ENCODE peak calls at places on chromosome 10, in nine cellular contexts. F is GM20000, N is kidney epithelial cell, I is cardiac fibroblast, D is OCI-LY7, Z is pancreas, W is stomach, M is Peyer's patch, T is RWPE1. H is an unnamed sample.

GRCh38 chr10:86945361-86946214 is 11.8 kb downstream of the MMRN2 start:
- DNase-seq in F (no peak), N (no peak), I (no peak), D (no peak), Z (no peak), W (peak), M (no peak), T (no peak), H (no peak)

GRCh38 chr10:43389867-43390266 is 18.4 kb downstream of the FXYD4 start:
- DNase-seq in F (no peak), N (no peak), I (no peak), D (no peak), Z (no peak), W (no peak), M (no peak), T (no peak), H (no peak)

GRCh38 chr10:78630944-78631838 is 437.6 kb upstream of the ZMIZ1 start:
- DNase-seq in F (no peak), N (peak), I (no peak), D (no peak), Z (no peak), W (no peak), M (no peak), T (no peak), H (no peak)

GRCh38 chr10:82934429-82934828 is 1059.4 kb downstream of the NRG3 start:
- DNase-seq in F (no peak), N (no peak), I (no peak), D (peak), Z (no peak), W (no peak), M (no peak), T (no peak), H (no peak)

GRCh38 chr10:132140167-132140925 is 46.4 kb upstream of the DPYSL4 start:
- DNase-seq in F (no peak), N (no peak), I (no peak), D (no peak), Z (no peak), W (no peak), M (no peak), T (no peak), H (no peak)

GRCh38 chr10:92279297-92279696 is 11.6 kb downstream of the CPEB3 start:
- DNase-seq in F (no peak), N (no peak), I (peak), D (no peak), Z (no peak), W (no peak), M (no peak), T (no peak), H (no peak)

GRCh38 chr10:51198170-51198569 is 123.9 kb downstream of the PRKG1 start:
- DNase-seq in F (no peak), N (no peak), I (no peak), D (no peak), Z (no peak), W (no peak), M (no peak), T (no peak), H (no peak)

GRCh38 chr10:119501690-119502089 is 40.8 kb downstream of the RGS10 start:
- DNase-seq in F (no peak), N (no peak), I (no peak), D (peak), Z (no peak), W (no peak), M (no peak), T (no peak), H (no peak)

GRCh38 chr10:24897326-24897926 is 55.0 kb downstream of the PRTFDC1 start:
- DNase-seq in F (no peak), N (no peak), I (peak), D (no peak), Z (no peak), W (no peak), M (no peak), T (no peak), H (no peak)

GRCh38 chr10:80136134-80136571 is 3.6 kb downstream of the PLAC9 start:
- DNase-seq in F (no peak), N (no peak), I (peak), D (no peak), Z (no peak), W (peak), M (peak), T (no peak), H (no peak)

GRCh38 chr10:80472234-80473095 is 18.4 kb downstream of the TSPAN14 start:
- DNase-seq in F (peak), N (no peak), I (peak), D (peak), Z (no peak), W (no peak), M (no peak), T (peak), H (no peak)

GRCh38 chr10:85888004-85888403 is 478.6 kb downstream of the GRID1 start:
- DNase-seq in F (no peak), N (no peak), I (peak), D (no peak), Z (peak), W (no peak), M (no peak), T (no peak), H (no peak)

GRCh38 chr10:27448926-27449325 is 55.2 kb upstream of the RAB18 start:
- DNase-seq in F (no peak), N (peak), I (no peak), D (no peak), Z (no peak), W (no peak), M (no peak), T (peak), H (no peak)

GRCh38 chr10:100829933-100830727 is 82.6 kb upstream of the SLF2 start:
- DNase-seq in F (peak), N (no peak), I (no peak), D (no peak), Z (no peak), W (no peak), M (no peak), T (no peak), H (no peak)

GRCh38 chr10:103852189-103852711 is 3.1 kb downstream of the SH3PXD2A start:
- DNase-seq in F (no peak), N (no peak), I (peak), D (no peak), Z (no peak), W (no peak), M (no peak), T (no peak), H (no peak)

GRCh38 chr10:100370976-100371706 is 24.1 kb downstream of the SCD start:
- DNase-seq in F (peak), N (no peak), I (peak), D (peak), Z (peak), W (peak), M (peak), T (peak), H (peak)

GRCh38 chr10:61608255-61609040 is 54.3 kb upstream of the CABCOCO1 start:
- DNase-seq in F (no peak), N (no peak), I (peak), D (no peak), Z (no peak), W (no peak), M (no peak), T (no peak), H (no peak)

GRCh38 chr10:127527891-127528290 is 21.2 kb upstream of the NPS start:
- DNase-seq in F (no peak), N (no peak), I (no peak), D (no peak), Z (no peak), W (no peak), M (no peak), T (no peak), H (no peak)

GRCh38 chr10:24886281-24886680 is 66.1 kb downstream of the PRTFDC1 start:
- DNase-seq in F (no peak), N (no peak), I (no peak), D (no peak), Z (no peak), W (peak), M (no peak), T (no peak), H (no peak)

GRCh38 chr10:52335665-52336064 is 21.6 kb downstream of the DKK1 start:
- DNase-seq in F (no peak), N (no peak), I (no peak), D (no peak), Z (no peak), W (no peak), M (no peak), T (peak), H (no peak)

DNA sequence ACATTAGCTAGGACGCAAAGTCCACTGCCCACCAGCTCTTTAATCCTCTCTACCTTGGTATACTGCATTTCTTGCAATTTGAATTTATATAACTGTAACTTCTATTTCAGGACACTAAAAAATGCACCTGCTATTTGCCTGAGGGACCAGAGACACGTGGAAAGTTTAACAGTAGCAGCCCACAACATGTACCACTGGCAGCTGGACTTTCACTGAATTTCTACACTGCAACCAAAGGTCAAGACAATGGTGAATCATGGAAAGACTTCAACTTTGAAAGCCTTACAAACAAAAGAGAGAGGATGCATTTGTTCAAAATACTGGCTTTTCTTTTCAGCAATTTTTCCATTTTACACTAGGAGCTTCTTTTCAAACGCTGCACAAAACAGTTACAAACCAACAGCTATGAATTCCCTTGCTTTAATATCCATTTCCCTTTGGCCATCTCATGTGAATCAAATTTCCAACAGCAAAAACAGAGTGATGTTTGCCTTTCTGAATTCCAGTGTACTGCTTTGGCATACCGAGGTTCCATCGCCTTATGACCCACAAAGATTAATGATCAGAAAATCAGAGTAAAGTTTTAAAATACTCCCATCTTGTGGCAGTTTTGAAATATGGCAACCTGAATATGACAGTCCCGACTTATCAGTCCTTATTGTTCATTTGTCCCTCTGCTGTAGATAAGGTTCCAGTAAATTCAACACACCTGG is 29.9 kb upstream of the HNRNPH3 start:
- DNase-seq in F (peak), N (no peak), I (peak), D (peak), Z (no peak), W (no peak), M (no peak), T (peak), H (no peak)
- TF ChIP-seq CTCF in F (peak), N (peak), I (peak), D (peak), Z (peak), W (peak), M (peak), T (peak), H (peak)

GRCh38 chr10:113002449-113002777 is 52.4 kb downstream of the TCF7L2 start:
- DNase-seq in F (no peak), N (no peak), I (no peak), D (no peak), Z (no peak), W (no peak), M (no peak), T (no peak), H (no peak)

GRCh38 chr10:112999102-112999501 is 49.1 kb downstream of the TCF7L2 start:
- DNase-seq in F (no peak), N (no peak), I (no peak), D (no peak), Z (no peak), W (no peak), M (no peak), T (no peak), H (no peak)

GRCh38 chr10:113000454-113000853 is 50.4 kb downstream of the TCF7L2 start:
- DNase-seq in F (no peak), N (no peak), I (no peak), D (no peak), Z (no peak), W (no peak), M (no peak), T (no peak), H (no peak)

GRCh38 chr10:113001599-113002448 is 51.8 kb downstream of the TCF7L2 start:
- DNase-seq in F (no peak), N (no peak), I (no peak), D (no peak), Z (no peak), W (no peak), M (no peak), T (no peak), H (no peak)

GRCh38 chr10:113000876-113001598 is 51.0 kb downstream of the TCF7L2 start:
- DNase-seq in F (no peak), N (no peak), I (no peak), D (no peak), Z (peak), W (no peak), M (no peak), T (peak), H (no peak)
- TF ChIP-seq CTCF in F (no peak), N (peak), I (no peak), D (no peak), Z (no peak), W (no peak), M (no peak), T (no peak), H (no peak)

GRCh38 chr10:48658889-48659269 is 25.8 kb upstream of the WDFY4 start:
- DNase-seq in F (no peak), N (no peak), I (no peak), D (no peak), Z (no peak), W (no peak), M (no peak), T (no peak), H (no peak)

GRCh38 chr10:48656928-48657327 is 27.7 kb upstream of the WDFY4 start:
- DNase-seq in F (no peak), N (no peak), I (no peak), D (no peak), Z (no peak), W (no peak), M (no peak), T (no peak), H (no peak)

GRCh38 chr10:48658243-48658888 is 26.3 kb upstream of the WDFY4 start:
- DNase-seq in F (peak), N (no peak), I (peak), D (peak), Z (peak), W (peak), M (peak), T (peak), H (peak)

GRCh38 chr10:48661441-48661840 is 23.2 kb upstream of the WDFY4 start:
- DNase-seq in F (no peak), N (no peak), I (no peak), D (no peak), Z (no peak), W (no peak), M (no peak), T (no peak), H (no peak)

DNA sequence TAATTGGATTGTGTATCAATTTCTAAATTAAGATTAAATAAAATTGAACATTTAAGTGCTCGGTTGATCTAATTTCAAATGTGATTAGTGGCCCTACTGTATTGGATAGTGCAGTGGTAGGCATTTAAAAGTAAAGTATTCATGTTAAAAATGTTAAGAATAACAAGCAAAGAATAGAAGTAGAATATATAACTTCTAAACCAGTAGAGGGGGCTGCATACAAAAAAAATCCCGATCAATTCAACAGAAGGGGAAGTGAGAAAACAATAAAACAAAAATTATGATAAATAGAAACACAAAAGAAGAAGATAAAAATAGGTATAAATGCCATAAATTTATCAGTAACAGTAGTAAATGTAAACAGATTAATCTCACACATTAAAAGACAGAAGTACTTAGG is 24.9 kb upstream of the WDFY4 start:
- DNase-seq in F (no peak), N (no peak), I (peak), D (peak), Z (no peak), W (no peak), M (no peak), T (no peak), H (no peak)
- TF ChIP-seq CTCF in F (no peak), N (peak), I (peak), D (peak), Z (no peak), W (no peak), M (peak), T (no peak), H (peak)

DNA sequence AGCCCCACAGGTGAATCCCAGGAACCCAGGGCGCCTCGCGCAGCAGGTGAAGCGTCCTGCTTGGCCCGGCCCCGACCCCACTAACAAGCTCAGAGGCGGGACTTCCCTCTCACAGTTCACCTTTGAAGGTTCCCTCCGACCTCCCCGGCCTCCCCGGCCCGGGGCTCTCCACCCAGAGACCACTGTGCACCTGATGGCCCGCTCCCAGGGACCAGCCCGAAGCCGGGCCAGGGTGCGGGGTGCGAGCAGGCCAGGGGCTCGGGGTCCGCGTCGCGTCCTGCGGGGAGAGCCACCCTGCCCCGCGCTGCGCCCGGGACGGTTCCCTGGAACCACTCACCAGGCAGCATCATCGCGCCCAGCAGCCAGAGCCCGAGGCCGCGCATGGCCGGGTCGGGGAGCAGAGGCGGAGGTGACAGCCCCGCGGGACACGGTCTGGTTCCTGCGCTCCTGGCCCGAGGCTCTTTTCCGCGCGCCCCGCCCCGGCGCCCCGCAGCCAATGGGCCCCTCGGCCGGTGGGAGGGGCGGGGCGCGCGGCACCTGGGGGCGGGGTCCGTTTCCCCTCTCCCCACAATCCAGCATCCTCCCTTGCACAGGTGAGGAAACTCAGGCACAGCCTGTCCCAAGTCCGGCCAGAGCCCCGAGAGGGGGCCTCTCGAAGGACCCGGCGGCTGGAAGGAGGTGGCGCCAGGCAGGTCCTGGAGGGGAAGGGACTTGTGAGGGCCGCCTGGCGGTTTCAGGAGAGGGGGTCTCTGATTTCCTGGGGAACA is at the start of gene ADAM8:
- DNase-seq in F (peak), N (no peak), I (no peak), D (peak), Z (no peak), W (peak), M (peak), T (peak), H (peak)
- TF ChIP-seq CTCF in F (no peak), N (no peak), I (no peak), D (peak), Z (no peak), W (no peak), M (no peak), T (no peak), H (no peak)

GRCh38 chr10:35375091-35375765 is 38.9 kb downstream of the CCNY start:
- DNase-seq in F (no peak), N (no peak), I (peak), D (no peak), Z (no peak), W (no peak), M (no peak), T (no peak), H (no peak)
- TF ChIP-seq CTCF in F (no peak), N (no peak), I (peak), D (peak), Z (no peak), W (no peak), M (no peak), T (no peak), H (no peak)

GRCh38 chr10:114388275-114388674 is 16.0 kb downstream of the AFAP1L2 start:
- DNase-seq in F (peak), N (no peak), I (no peak), D (no peak), Z (no peak), W (no peak), M (no peak), T (peak), H (no peak)
- TF ChIP-seq CTCF in F (no peak), N (no peak), I (no peak), D (no peak), Z (no peak), W (no peak), M (no peak), T (no peak), H (no peak)